ENCODE peak calls at places on chromosomes 11 and 22, in six cellular contexts. One of them, this sample, is unnamed.
A peak's percentile ranks its signal among the peaks of the same experiment; 100 is the strongest.

GRCh38 chr11:2797741-2798361 is 87.7 kb downstream of the CDKN1C start:
- DNase-seq in HFFc6: no peak
- DNase-seq in CD4-positive, alpha-beta memory T cell: no peak
- DNase-seq in cardiac muscle cell: no peak
- DNase-seq in naive thymus-derived CD8-positive, alpha-beta T cell: no peak
- DNase-seq in BJ: no peak
- DNase-seq in this sample: no peak

GRCh38 chr11:44136176-44136945 is 40.9 kb downstream of the EXT2 start:
- DNase-seq in HFFc6: no peak
- DNase-seq in CD4-positive, alpha-beta memory T cell: no peak
- DNase-seq in cardiac muscle cell: no peak
- DNase-seq in naive thymus-derived CD8-positive, alpha-beta T cell: no peak
- DNase-seq in BJ: no peak
- DNase-seq in this sample: no peak

GRCh38 chr11:91742155-91742554 is 482.5 kb upstream of the FAT3 start:
- DNase-seq in HFFc6: no peak
- DNase-seq in CD4-positive, alpha-beta memory T cell: no peak
- DNase-seq in cardiac muscle cell: peak; percentile 16
- DNase-seq in naive thymus-derived CD8-positive, alpha-beta T cell: no peak
- DNase-seq in BJ: no peak
- DNase-seq in this sample: no peak

GRCh38 chr11:105577645-105578044 is 32.2 kb upstream of the GRIA4 start:
- DNase-seq in HFFc6: no peak
- DNase-seq in CD4-positive, alpha-beta memory T cell: no peak
- DNase-seq in cardiac muscle cell: peak; percentile 15
- DNase-seq in naive thymus-derived CD8-positive, alpha-beta T cell: no peak
- DNase-seq in BJ: no peak
- DNase-seq in this sample: peak; percentile 16

GRCh38 chr11:36376315-36376887 is 80.3 kb downstream of the PRR5L start:
- DNase-seq in HFFc6: peak; percentile 15
- DNase-seq in CD4-positive, alpha-beta memory T cell: no peak
- DNase-seq in cardiac muscle cell: peak; percentile 22
- DNase-seq in naive thymus-derived CD8-positive, alpha-beta T cell: no peak
- DNase-seq in BJ: no peak
- DNase-seq in this sample: peak; percentile 7

GRCh38 chr11:21401496-21401895 is 732.1 kb downstream of the NELL1 start:
- DNase-seq in HFFc6: no peak
- DNase-seq in CD4-positive, alpha-beta memory T cell: no peak
- DNase-seq in cardiac muscle cell: no peak
- DNase-seq in naive thymus-derived CD8-positive, alpha-beta T cell: no peak
- DNase-seq in BJ: no peak
- DNase-seq in this sample: no peak

GRCh38 chr11:86816251-86816726 is 15.9 kb downstream of the PRSS23 start:
- DNase-seq in HFFc6: peak; percentile 56
- DNase-seq in CD4-positive, alpha-beta memory T cell: no peak
- DNase-seq in cardiac muscle cell: peak; percentile 36
- DNase-seq in naive thymus-derived CD8-positive, alpha-beta T cell: no peak
- DNase-seq in BJ: no peak
- DNase-seq in this sample: no peak

GRCh38 chr22:40210814-40211213 is 33.1 kb downstream of the TNRC6B start:
- DNase-seq in HFFc6: no peak
- DNase-seq in CD4-positive, alpha-beta memory T cell: no peak
- DNase-seq in cardiac muscle cell: no peak
- DNase-seq in naive thymus-derived CD8-positive, alpha-beta T cell: no peak
- DNase-seq in BJ: no peak
- DNase-seq in this sample: no peak

GRCh38 chr11:10096987-10097386 is 197.0 kb downstream of the SBF2 start:
- DNase-seq in HFFc6: no peak
- DNase-seq in CD4-positive, alpha-beta memory T cell: no peak
- DNase-seq in cardiac muscle cell: no peak
- DNase-seq in naive thymus-derived CD8-positive, alpha-beta T cell: no peak
- DNase-seq in BJ: no peak
- DNase-seq in this sample: no peak

GRCh38 chr22:46688949-46689348 is 49.1 kb downstream of the CERK start:
- DNase-seq in HFFc6: no peak
- DNase-seq in CD4-positive, alpha-beta memory T cell: no peak
- DNase-seq in cardiac muscle cell: no peak
- DNase-seq in naive thymus-derived CD8-positive, alpha-beta T cell: no peak
- DNase-seq in BJ: no peak
- DNase-seq in this sample: no peak

GRCh38 chr11:60165946-60166345 is 16.9 kb downstream of the MS4A6A start:
- DNase-seq in HFFc6: no peak
- DNase-seq in CD4-positive, alpha-beta memory T cell: no peak
- DNase-seq in cardiac muscle cell: no peak
- DNase-seq in naive thymus-derived CD8-positive, alpha-beta T cell: no peak
- DNase-seq in BJ: no peak
- DNase-seq in this sample: no peak

GRCh38 chr11:19987243-19987870 is 172.9 kb downstream of the DBX1 start:
- DNase-seq in HFFc6: no peak
- DNase-seq in CD4-positive, alpha-beta memory T cell: no peak
- DNase-seq in cardiac muscle cell: peak; percentile 68
- DNase-seq in naive thymus-derived CD8-positive, alpha-beta T cell: no peak
- DNase-seq in BJ: no peak
- DNase-seq in this sample: no peak

GRCh38 chr11:117572129-117572528 is 224.9 kb downstream of the DSCAML1 start:
- DNase-seq in HFFc6: no peak
- DNase-seq in CD4-positive, alpha-beta memory T cell: no peak
- DNase-seq in cardiac muscle cell: no peak
- DNase-seq in naive thymus-derived CD8-positive, alpha-beta T cell: no peak
- DNase-seq in BJ: no peak
- DNase-seq in this sample: no peak

GRCh38 chr11:67440229-67441081 is 2.8 kb downstream of the CORO1B start:
- DNase-seq in HFFc6: no peak
- DNase-seq in CD4-positive, alpha-beta memory T cell: peak; percentile 31
- DNase-seq in cardiac muscle cell: no peak
- DNase-seq in naive thymus-derived CD8-positive, alpha-beta T cell: peak; percentile 32
- DNase-seq in BJ: no peak
- DNase-seq in this sample: no peak

GRCh38 chr11:65134240-65134951 is at the start of gene SYVN1:
- DNase-seq in HFFc6: peak; percentile 75
- DNase-seq in CD4-positive, alpha-beta memory T cell: peak; percentile 93
- DNase-seq in cardiac muscle cell: peak; percentile 93
- DNase-seq in naive thymus-derived CD8-positive, alpha-beta T cell: peak; percentile 97
- DNase-seq in BJ: no peak
- DNase-seq in this sample: peak; percentile 87

GRCh38 chr11:8913961-8914660 is 3.1 kb downstream of the AKIP1 start:
- DNase-seq in HFFc6: no peak
- DNase-seq in CD4-positive, alpha-beta memory T cell: peak; percentile 28
- DNase-seq in cardiac muscle cell: peak; percentile 59
- DNase-seq in naive thymus-derived CD8-positive, alpha-beta T cell: peak; percentile 52
- DNase-seq in BJ: no peak
- DNase-seq in this sample: no peak

GRCh38 chr22:50192056-50192824 is 6.5 kb downstream of the TRABD start:
- DNase-seq in HFFc6: peak; percentile 50
- DNase-seq in CD4-positive, alpha-beta memory T cell: no peak
- DNase-seq in cardiac muscle cell: no peak
- DNase-seq in naive thymus-derived CD8-positive, alpha-beta T cell: no peak
- DNase-seq in BJ: no peak
- DNase-seq in this sample: no peak

GRCh38 chr22:41801147-41801819 is 804 bp downstream of the CCDC134 start:
- DNase-seq in HFFc6: no peak
- DNase-seq in CD4-positive, alpha-beta memory T cell: no peak
- DNase-seq in cardiac muscle cell: no peak
- DNase-seq in naive thymus-derived CD8-positive, alpha-beta T cell: no peak
- DNase-seq in BJ: no peak
- DNase-seq in this sample: no peak

GRCh38 chr11:25535462-25535861 is 796.5 kb upstream of the ANO3 start:
- DNase-seq in HFFc6: no peak
- DNase-seq in CD4-positive, alpha-beta memory T cell: no peak
- DNase-seq in cardiac muscle cell: no peak
- DNase-seq in naive thymus-derived CD8-positive, alpha-beta T cell: no peak
- DNase-seq in BJ: no peak
- DNase-seq in this sample: peak; percentile 52

GRCh38 chr11:26704249-26704648 is 17.6 kb downstream of the SLC5A12 start:
- DNase-seq in HFFc6: no peak
- DNase-seq in CD4-positive, alpha-beta memory T cell: no peak
- DNase-seq in cardiac muscle cell: no peak
- DNase-seq in naive thymus-derived CD8-positive, alpha-beta T cell: no peak
- DNase-seq in BJ: no peak
- DNase-seq in this sample: peak; percentile 22

GRCh38 chr11:35539781-35540281 is 14.4 kb upstream of the PAMR1 start:
- DNase-seq in HFFc6: peak; percentile 90
- DNase-seq in CD4-positive, alpha-beta memory T cell: no peak
- DNase-seq in cardiac muscle cell: no peak
- DNase-seq in naive thymus-derived CD8-positive, alpha-beta T cell: no peak
- DNase-seq in BJ: peak; percentile 89
- DNase-seq in this sample: no peak

GRCh38 chr22:27032121-27032761 is 374.9 kb downstream of the MIAT start:
- DNase-seq in HFFc6: no peak
- DNase-seq in CD4-positive, alpha-beta memory T cell: no peak
- DNase-seq in cardiac muscle cell: peak; percentile 49
- DNase-seq in naive thymus-derived CD8-positive, alpha-beta T cell: no peak
- DNase-seq in BJ: no peak
- DNase-seq in this sample: no peak

GRCh38 chr22:17269224-17269606 is 50.0 kb upstream of the ADA2 start:
- DNase-seq in HFFc6: no peak
- DNase-seq in CD4-positive, alpha-beta memory T cell: no peak
- DNase-seq in cardiac muscle cell: no peak
- DNase-seq in naive thymus-derived CD8-positive, alpha-beta T cell: no peak
- DNase-seq in BJ: no peak
- DNase-seq in this sample: no peak

GRCh38 chr11:45933131-45933821 is 10.8 kb downstream of the LARGE2 start:
- DNase-seq in HFFc6: peak; percentile 35
- DNase-seq in CD4-positive, alpha-beta memory T cell: no peak
- DNase-seq in cardiac muscle cell: no peak
- DNase-seq in naive thymus-derived CD8-positive, alpha-beta T cell: no peak
- DNase-seq in BJ: no peak
- DNase-seq in this sample: peak; percentile 42

GRCh38 chr22:26711205-26711958 is 54.0 kb downstream of the MIAT start:
- DNase-seq in HFFc6: no peak
- DNase-seq in CD4-positive, alpha-beta memory T cell: no peak
- DNase-seq in cardiac muscle cell: no peak
- DNase-seq in naive thymus-derived CD8-positive, alpha-beta T cell: peak; percentile 10
- DNase-seq in BJ: no peak
- DNase-seq in this sample: no peak

GRCh38 chr11:109772846-109773400 is 320.3 kb upstream of the ZC3H12C start:
- DNase-seq in HFFc6: no peak
- DNase-seq in CD4-positive, alpha-beta memory T cell: no peak
- DNase-seq in cardiac muscle cell: no peak
- DNase-seq in naive thymus-derived CD8-positive, alpha-beta T cell: no peak
- DNase-seq in BJ: no peak
- DNase-seq in this sample: no peak

GRCh38 chr11:85541683-85542082 is 85.5 kb downstream of the DLG2 start:
- DNase-seq in HFFc6: no peak
- DNase-seq in CD4-positive, alpha-beta memory T cell: no peak
- DNase-seq in cardiac muscle cell: no peak
- DNase-seq in naive thymus-derived CD8-positive, alpha-beta T cell: no peak
- DNase-seq in BJ: no peak
- DNase-seq in this sample: no peak

GRCh38 chr22:49966716-49967332 is 6.3 kb downstream of the PIM3 start:
- DNase-seq in HFFc6: no peak
- DNase-seq in CD4-positive, alpha-beta memory T cell: no peak
- DNase-seq in cardiac muscle cell: peak; percentile 61
- DNase-seq in naive thymus-derived CD8-positive, alpha-beta T cell: no peak
- DNase-seq in BJ: no peak
- DNase-seq in this sample: no peak

GRCh38 chr11:131408011-131408640 is 37.7 kb downstream of the NTM start:
- DNase-seq in HFFc6: peak; percentile 18
- DNase-seq in CD4-positive, alpha-beta memory T cell: no peak
- DNase-seq in cardiac muscle cell: peak; percentile 27
- DNase-seq in naive thymus-derived CD8-positive, alpha-beta T cell: no peak
- DNase-seq in BJ: peak; percentile 0
- DNase-seq in this sample: peak; percentile 44

This sample was measured in NCI-H226.